ENCODE peak calls at places on chromosome 22, in eight cellular contexts. One of them, this sample, is unnamed. For H3K4me1, the result is how much of the 10 kb centered on the place peaks cover.

GRCh38 chr22:50260801-50261614 is 475 bp downstream of the MAPK12 start:
- DNase-seq in cardiac muscle cell: peak
- DNase-seq in prostate gland: no peak
- DNase-seq in mucosa of descending colon: no peak
- DNase-seq in foreskin keratinocyte: no peak
- DNase-seq in tibial artery: no peak
- DNase-seq in CD8-positive, alpha-beta T cell: no peak
- DNase-seq in vagina: no peak
- DNase-seq in this sample: no peak

GRCh38 chr22:26709617-26710390 is 52.4 kb downstream of the MIAT start:
- DNase-seq in CD8-positive, alpha-beta T cell: no peak
- DNase-seq in vagina: no peak
- DNase-seq in foreskin keratinocyte: no peak
- DNase-seq in prostate gland: no peak
- DNase-seq in mucosa of descending colon: no peak
- DNase-seq in cardiac muscle cell: peak
- DNase-seq in tibial artery: no peak
- DNase-seq in this sample: no peak

GRCh38 chr22:17912942-17913704 is 111.2 kb downstream of the MICAL3 start:
- DNase-seq in CD8-positive, alpha-beta T cell: no peak
- DNase-seq in vagina: no peak
- DNase-seq in prostate gland: no peak
- DNase-seq in tibial artery: no peak
- DNase-seq in cardiac muscle cell: no peak
- DNase-seq in foreskin keratinocyte: no peak
- DNase-seq in mucosa of descending colon: no peak
- DNase-seq in this sample: no peak

GRCh38 chr22:19442166-19442565 is 5.3 kb downstream of the C22orf39 start:
- DNase-seq in CD8-positive, alpha-beta T cell: no peak
- DNase-seq in foreskin keratinocyte: no peak
- DNase-seq in tibial artery: no peak
- DNase-seq in prostate gland: no peak
- DNase-seq in cardiac muscle cell: no peak
- DNase-seq in mucosa of descending colon: no peak
- DNase-seq in vagina: no peak
- DNase-seq in this sample: no peak

GRCh38 chr22:26822300-26822699 is 164.9 kb downstream of the MIAT start:
- DNase-seq in prostate gland: no peak
- DNase-seq in mucosa of descending colon: no peak
- DNase-seq in vagina: no peak
- DNase-seq in tibial artery: no peak
- DNase-seq in CD8-positive, alpha-beta T cell: no peak
- DNase-seq in cardiac muscle cell: no peak
- DNase-seq in foreskin keratinocyte: no peak
- DNase-seq in this sample: no peak

GRCh38 chr22:21898354-21898896 is 31.0 kb upstream of the MAPK1 start:
- DNase-seq in tibial artery: no peak
- DNase-seq in foreskin keratinocyte: no peak
- DNase-seq in prostate gland: no peak
- DNase-seq in CD8-positive, alpha-beta T cell: no peak
- DNase-seq in mucosa of descending colon: no peak
- DNase-seq in cardiac muscle cell: no peak
- DNase-seq in vagina: no peak
- DNase-seq in this sample: no peak

GRCh38 chr22:30892731-30893221 is 75.8 kb downstream of the MORC2 start:
- DNase-seq in foreskin keratinocyte: no peak
- DNase-seq in CD8-positive, alpha-beta T cell: no peak
- DNase-seq in vagina: no peak
- DNase-seq in cardiac muscle cell: no peak
- DNase-seq in mucosa of descending colon: no peak
- DNase-seq in tibial artery: peak
- DNase-seq in prostate gland: no peak
- DNase-seq in this sample: no peak

GRCh38 chr22:45082795-45083194 is 73.0 kb upstream of the PHF21B start:
- DNase-seq in vagina: no peak
- DNase-seq in prostate gland: no peak
- DNase-seq in tibial artery: no peak
- DNase-seq in CD8-positive, alpha-beta T cell: no peak
- DNase-seq in mucosa of descending colon: no peak
- DNase-seq in cardiac muscle cell: peak
- DNase-seq in foreskin keratinocyte: no peak
- DNase-seq in this sample: no peak

GRCh38 chr22:18032455-18033101 is 8.2 kb upstream of the MICAL3 start:
- DNase-seq in CD8-positive, alpha-beta T cell: no peak
- DNase-seq in foreskin keratinocyte: peak
- DNase-seq in prostate gland: no peak
- DNase-seq in mucosa of descending colon: no peak
- DNase-seq in vagina: no peak
- DNase-seq in cardiac muscle cell: peak
- DNase-seq in tibial artery: no peak
- DNase-seq in this sample: no peak

GRCh38 chr22:19876941-19877625 is 22.4 kb upstream of the GNB1L start:
- DNase-seq in tibial artery: peak
- DNase-seq in foreskin keratinocyte: no peak
- DNase-seq in vagina: no peak
- DNase-seq in prostate gland: no peak
- DNase-seq in CD8-positive, alpha-beta T cell: peak
- DNase-seq in mucosa of descending colon: no peak
- DNase-seq in cardiac muscle cell: no peak
- DNase-seq in this sample: peak

GRCh38 chr22:32822188-32822877 is 20.8 kb downstream of the TIMP3 start:
- DNase-seq in vagina: no peak
- DNase-seq in prostate gland: no peak
- DNase-seq in cardiac muscle cell: no peak
- DNase-seq in mucosa of descending colon: no peak
- DNase-seq in CD8-positive, alpha-beta T cell: no peak
- DNase-seq in tibial artery: peak
- DNase-seq in foreskin keratinocyte: no peak
- DNase-seq in this sample: no peak

GRCh38 chr22:32818446-32819115 is 17.1 kb downstream of the TIMP3 start:
- DNase-seq in foreskin keratinocyte: no peak
- DNase-seq in vagina: no peak
- DNase-seq in mucosa of descending colon: no peak
- DNase-seq in prostate gland: no peak
- DNase-seq in tibial artery: peak
- DNase-seq in CD8-positive, alpha-beta T cell: no peak
- DNase-seq in cardiac muscle cell: no peak
- DNase-seq in this sample: no peak

GRCh38 chr22:32823024-32823730 is 21.7 kb downstream of the TIMP3 start:
- DNase-seq in prostate gland: no peak
- DNase-seq in vagina: no peak
- DNase-seq in cardiac muscle cell: peak
- DNase-seq in foreskin keratinocyte: no peak
- DNase-seq in mucosa of descending colon: peak
- DNase-seq in tibial artery: peak
- DNase-seq in CD8-positive, alpha-beta T cell: no peak
- DNase-seq in this sample: no peak

GRCh38 chr22:32819120-32819519 is 17.6 kb downstream of the TIMP3 start:
- DNase-seq in mucosa of descending colon: no peak
- DNase-seq in vagina: no peak
- DNase-seq in CD8-positive, alpha-beta T cell: no peak
- DNase-seq in cardiac muscle cell: no peak
- DNase-seq in tibial artery: peak
- DNase-seq in foreskin keratinocyte: no peak
- DNase-seq in prostate gland: no peak
- DNase-seq in this sample: no peak

GRCh38 chr22:32820131-32820882 is 18.8 kb downstream of the TIMP3 start:
- DNase-seq in tibial artery: peak
- DNase-seq in vagina: no peak
- DNase-seq in CD8-positive, alpha-beta T cell: no peak
- DNase-seq in mucosa of descending colon: no peak
- DNase-seq in prostate gland: no peak
- DNase-seq in foreskin keratinocyte: peak
- DNase-seq in cardiac muscle cell: no peak
- DNase-seq in this sample: no peak
- H3K4me1 ChIP-seq in tibial artery: half or more
- H3K4me1 ChIP-seq in vagina: half or more
- H3K4me1 ChIP-seq in CD8-positive, alpha-beta T cell: under half
- H3K4me1 ChIP-seq in mucosa of descending colon: under half
- H3K4me1 ChIP-seq in prostate gland: under half
- H3K4me1 ChIP-seq in foreskin keratinocyte: under half
- H3K4me1 ChIP-seq in cardiac muscle cell: under half
- H3K4me1 ChIP-seq in this sample: under half

DNA sequence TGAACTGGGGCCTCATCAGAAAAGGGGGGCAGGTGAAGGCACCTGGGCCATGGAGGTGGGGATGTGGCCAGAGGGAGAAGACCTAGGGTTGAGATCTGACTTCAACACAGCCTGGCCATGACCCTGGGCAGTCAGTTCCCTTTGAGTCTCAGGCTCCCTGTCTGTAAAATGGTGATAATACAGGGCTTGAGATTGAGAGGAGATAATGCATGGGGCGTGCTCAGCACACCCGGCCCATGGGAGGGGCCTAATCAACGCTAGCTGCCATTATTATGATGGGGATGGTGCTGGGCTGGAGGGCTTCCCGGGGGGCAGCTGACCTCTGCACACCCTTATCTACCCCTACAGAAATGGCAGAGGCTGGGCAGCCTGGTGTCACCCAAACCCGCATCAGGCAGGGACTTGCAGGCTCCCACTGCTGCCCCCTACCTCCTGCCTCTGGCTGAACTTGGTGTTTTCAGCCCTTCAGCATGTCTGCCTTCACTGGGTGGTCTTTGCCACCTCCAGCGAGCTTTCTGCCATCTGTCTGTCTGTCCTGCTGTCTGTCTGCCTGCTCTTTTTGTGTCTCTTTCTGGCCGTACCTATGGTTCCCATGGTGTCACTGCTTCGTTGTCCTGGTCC is 84.5 kb downstream of the CACNA1I start:
- DNase-seq in vagina: no peak
- DNase-seq in cardiac muscle cell: no peak
- DNase-seq in mucosa of descending colon: no peak
- DNase-seq in tibial artery: no peak
- DNase-seq in CD8-positive, alpha-beta T cell: no peak
- DNase-seq in foreskin keratinocyte: no peak
- DNase-seq in prostate gland: no peak
- DNase-seq in this sample: no peak
- TF ChIP-seq CTCF in vagina: no peak
- TF ChIP-seq CTCF in cardiac muscle cell: peak
- TF ChIP-seq CTCF in mucosa of descending colon: no peak
- TF ChIP-seq CTCF in tibial artery: no peak
- TF ChIP-seq CTCF in CD8-positive, alpha-beta T cell: no peak
- TF ChIP-seq CTCF in foreskin keratinocyte: peak
- TF ChIP-seq CTCF in prostate gland: no peak
- TF ChIP-seq CTCF in this sample: no peak

GRCh38 chr22:39486951-39487825 is 14.9 kb upstream of the MIEF1 start:
- DNase-seq in vagina: no peak
- DNase-seq in prostate gland: no peak
- DNase-seq in mucosa of descending colon: no peak
- DNase-seq in CD8-positive, alpha-beta T cell: no peak
- DNase-seq in foreskin keratinocyte: no peak
- DNase-seq in cardiac muscle cell: no peak
- DNase-seq in tibial artery: no peak
- DNase-seq in this sample: no peak

GRCh38 chr22:39488563-39489083 is 13.5 kb upstream of the MIEF1 start:
- DNase-seq in CD8-positive, alpha-beta T cell: no peak
- DNase-seq in foreskin keratinocyte: no peak
- DNase-seq in cardiac muscle cell: no peak
- DNase-seq in vagina: no peak
- DNase-seq in mucosa of descending colon: no peak
- DNase-seq in tibial artery: no peak
- DNase-seq in prostate gland: no peak
- DNase-seq in this sample: no peak

GRCh38 chr22:39490135-39490798 is 11.8 kb upstream of the MIEF1 start:
- DNase-seq in prostate gland: peak
- DNase-seq in CD8-positive, alpha-beta T cell: peak
- DNase-seq in foreskin keratinocyte: peak
- DNase-seq in mucosa of descending colon: peak
- DNase-seq in cardiac muscle cell: peak
- DNase-seq in vagina: no peak
- DNase-seq in tibial artery: peak
- DNase-seq in this sample: peak

GRCh38 chr22:39489094-39490068 is 12.7 kb upstream of the MIEF1 start:
- DNase-seq in mucosa of descending colon: no peak
- DNase-seq in vagina: no peak
- DNase-seq in foreskin keratinocyte: no peak
- DNase-seq in CD8-positive, alpha-beta T cell: no peak
- DNase-seq in cardiac muscle cell: no peak
- DNase-seq in tibial artery: no peak
- DNase-seq in prostate gland: no peak
- DNase-seq in this sample: no peak

DNA sequence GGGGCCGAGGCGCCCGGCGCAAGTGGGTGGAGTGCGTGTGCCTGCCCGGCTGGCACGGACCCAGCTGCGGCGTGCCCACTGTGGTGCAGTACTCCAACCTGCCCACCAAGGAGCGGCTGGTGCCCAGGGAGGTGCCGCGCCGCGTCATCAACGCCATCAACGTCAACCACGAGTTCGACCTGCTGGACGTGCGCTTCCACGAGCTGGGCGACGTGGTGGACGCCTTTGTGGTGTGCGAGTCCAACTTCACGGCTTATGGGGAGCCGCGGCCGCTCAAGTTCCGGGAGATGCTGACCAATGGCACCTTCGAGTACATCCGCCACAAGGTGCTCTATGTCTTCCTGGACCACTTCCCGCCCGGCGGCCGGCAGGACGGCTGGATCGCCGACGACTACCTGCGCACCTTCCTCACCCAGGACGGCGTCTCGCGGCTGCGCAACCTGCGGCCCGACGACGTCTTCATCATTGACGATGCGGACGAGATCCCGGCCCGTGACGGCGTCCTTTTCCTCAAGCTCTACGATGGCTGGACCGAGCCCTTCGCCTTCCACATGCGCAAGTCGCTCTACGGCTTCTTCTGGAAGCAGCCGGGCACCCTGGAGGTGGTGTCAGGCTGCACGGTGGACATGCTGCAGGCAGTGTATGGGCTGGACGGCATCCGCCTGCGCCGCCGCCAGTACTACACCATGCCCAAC is 14.1 kb upstream of the MIEF1 start:
- DNase-seq in vagina: no peak
- DNase-seq in prostate gland: no peak
- DNase-seq in mucosa of descending colon: no peak
- DNase-seq in foreskin keratinocyte: no peak
- DNase-seq in CD8-positive, alpha-beta T cell: no peak
- DNase-seq in cardiac muscle cell: no peak
- DNase-seq in tibial artery: no peak
- DNase-seq in this sample: no peak
- H3K4me1 ChIP-seq in vagina: under half
- H3K4me1 ChIP-seq in prostate gland: under half
- H3K4me1 ChIP-seq in mucosa of descending colon: under half
- H3K4me1 ChIP-seq in foreskin keratinocyte: under half
- H3K4me1 ChIP-seq in CD8-positive, alpha-beta T cell: under half
- H3K4me1 ChIP-seq in cardiac muscle cell: under half
- H3K4me1 ChIP-seq in tibial artery: under half
- H3K4me1 ChIP-seq in this sample: under half

DNA sequence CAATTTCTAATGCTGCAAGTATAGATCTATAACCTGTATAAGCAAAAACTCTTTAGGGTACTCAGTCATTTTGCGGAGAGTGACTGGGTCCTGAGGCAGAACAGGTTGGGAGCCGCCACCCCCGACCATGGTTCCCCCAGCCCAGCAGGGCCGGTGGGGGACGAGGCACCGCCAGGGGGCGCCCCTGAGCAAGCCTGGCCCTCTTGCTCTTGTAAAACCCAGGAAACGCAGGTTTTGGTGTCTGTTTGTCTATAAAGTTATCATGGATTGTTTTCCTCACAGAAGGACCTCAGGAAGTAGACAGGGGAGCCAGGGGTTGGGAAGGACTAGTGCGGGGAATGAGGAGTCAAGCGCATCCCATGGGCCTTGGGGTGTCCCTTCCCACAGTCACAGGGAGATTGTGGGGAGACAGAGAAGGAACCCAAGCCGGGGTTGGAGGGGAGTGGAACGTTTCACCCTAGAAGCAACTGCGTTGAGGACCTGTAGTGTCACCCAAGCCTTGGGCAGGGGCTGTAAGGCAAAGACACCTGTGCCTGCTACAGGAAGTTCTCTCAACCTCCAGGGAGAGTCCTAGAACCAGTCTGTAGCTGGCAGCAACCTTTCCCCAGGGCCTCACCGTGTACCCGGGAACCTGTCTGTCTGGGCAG is 26.4 kb downstream of the KCTD17 start:
- DNase-seq in mucosa of descending colon: peak
- DNase-seq in foreskin keratinocyte: no peak
- DNase-seq in prostate gland: peak
- DNase-seq in vagina: no peak
- DNase-seq in tibial artery: no peak
- DNase-seq in cardiac muscle cell: peak
- DNase-seq in CD8-positive, alpha-beta T cell: peak
- DNase-seq in this sample: no peak
- TF ChIP-seq CTCF in mucosa of descending colon: peak
- TF ChIP-seq CTCF in foreskin keratinocyte: peak
- TF ChIP-seq CTCF in prostate gland: peak
- TF ChIP-seq CTCF in vagina: peak
- TF ChIP-seq CTCF in tibial artery: peak
- TF ChIP-seq CTCF in cardiac muscle cell: peak
- TF ChIP-seq CTCF in CD8-positive, alpha-beta T cell: peak
- TF ChIP-seq CTCF in this sample: peak